ENCODE peak calls at places on chromosomes 1 and 21, in seven cellular contexts. C is PC-3, K is fibroblast of lung, B is hepatocyte, E is PC-9, T is neural progenitor cell, X is K562. Q is an unnamed sample. For H4K20me1, the result is how much of the 10 kb centered on the place peaks cover.

GRCh38 chr1:94526152-94526551 is 15.4 kb downstream of the F3 start:
- DNase-seq in T (no peak), X (no peak), B (no peak), K (peak), C (no peak), E (no peak), Q (no peak)

GRCh38 chr1:38123356-38123755 is 76.8 kb upstream of the POU3F1 start:
- DNase-seq in K (no peak), T (no peak), B (no peak), C (peak), E (peak), X (no peak), Q (no peak)

GRCh38 chr21:33403786-33404571 is 766 bp downstream of the IFNGR2 start:
- DNase-seq in X (peak), K (peak), B (peak), C (peak), T (peak), E (peak), Q (peak)

GRCh38 chr1:234666761-234667160 is 56.8 kb upstream of the IRF2BP2 start:
- DNase-seq in K (no peak), C (no peak), T (no peak), E (no peak), X (no peak), B (no peak), Q (no peak)

GRCh38 chr1:17857109-17857499 is 102.0 kb downstream of the ACTL8 start:
- DNase-seq in X (no peak), E (no peak), T (no peak), C (no peak), B (no peak), K (no peak), Q (no peak)

GRCh38 chr1:113223546-113223945 is 150.5 kb downstream of the LRIG2 start:
- DNase-seq in E (no peak), T (no peak), X (no peak), B (peak), K (peak), C (no peak), Q (no peak)

GRCh38 chr21:29208666-29209059 is 78.2 kb downstream of the MAP3K7CL start:
- DNase-seq in C (peak), T (no peak), X (no peak), K (peak), E (no peak), B (no peak), Q (no peak)

GRCh38 chr1:245956225-245956624 is 550.9 kb downstream of the SMYD3 start:
- DNase-seq in X (no peak), B (no peak), E (no peak), K (no peak), T (no peak), C (no peak), Q (no peak)

GRCh38 chr1:163171826-163172225 is 30.9 kb downstream of the RGS5 start:
- DNase-seq in X (no peak), T (no peak), E (no peak), C (no peak), B (no peak), K (peak), Q (no peak)

GRCh38 chr1:40773748-40774265 is 9.8 kb upstream of the KCNQ4 start:
- DNase-seq in K (no peak), X (no peak), B (no peak), T (no peak), C (no peak), E (no peak), Q (no peak)

GRCh38 chr1:95340056-95340455 is 106.0 kb downstream of the RWDD3 start:
- DNase-seq in X (no peak), B (no peak), E (no peak), C (no peak), T (no peak), K (peak), Q (no peak)

GRCh38 chr1:40897499-40897898 is 35.3 kb upstream of the CITED4 start:
- DNase-seq in C (peak), X (no peak), K (peak), T (no peak), B (no peak), E (peak), Q (peak)

GRCh38 chr1:6961905-6962304 is 176.7 kb downstream of the CAMTA1 start:
- DNase-seq in T (no peak), B (no peak), C (no peak), E (no peak), X (no peak), K (no peak), Q (no peak)

GRCh38 chr1:85479491-85479890 is 14.5 kb upstream of the DDAH1 start:
- DNase-seq in T (no peak), E (no peak), X (no peak), B (no peak), C (no peak), K (no peak), Q (no peak)

GRCh38 chr1:185477638-185478216 is 160.7 kb upstream of the IVNS1ABP start:
- DNase-seq in E (no peak), K (no peak), T (no peak), B (no peak), X (no peak), C (no peak), Q (no peak)

GRCh38 chr21:40846566-40847411 is at the start of gene DSCAM:
- DNase-seq in X (no peak), B (peak), E (no peak), K (no peak), C (no peak), T (peak), Q (peak)

GRCh38 chr1:112388436-112388835 is 7.6 kb upstream of the CTTNBP2NL start:
- DNase-seq in X (no peak), K (peak), C (no peak), T (no peak), E (no peak), B (no peak), Q (no peak)

GRCh38 chr1:21292991-21293536 is 2.8 kb upstream of the ECE1 start:
- DNase-seq in T (no peak), K (no peak), E (no peak), B (no peak), C (no peak), X (no peak), Q (no peak)

GRCh38 chr1:81808760-81809159 is 8.0 kb downstream of the ADGRL2 start:
- DNase-seq in T (peak), B (peak), K (no peak), X (no peak), E (no peak), C (peak), Q (no peak)

GRCh38 chr1:212237651-212238050 is 47.6 kb upstream of the PPP2R5A start:
- DNase-seq in B (peak), C (peak), T (no peak), X (peak), K (no peak), E (no peak), Q (no peak)

GRCh38 chr1:172970186-172970585 is 80.6 kb downstream of the TNFSF18 start:
- DNase-seq in E (no peak), X (no peak), B (no peak), K (no peak), T (peak), C (peak), Q (no peak)

GRCh38 chr1:23134055-23134454 is 34.6 kb downstream of the LUZP1 start:
- DNase-seq in C (no peak), E (no peak), B (no peak), K (no peak), X (no peak), T (no peak), Q (no peak)
- H4K20me1 ChIP-seq in C (under half), E (under half), B (under half), K (under half), X (under half), T (half or more), Q (under half)

DNA sequence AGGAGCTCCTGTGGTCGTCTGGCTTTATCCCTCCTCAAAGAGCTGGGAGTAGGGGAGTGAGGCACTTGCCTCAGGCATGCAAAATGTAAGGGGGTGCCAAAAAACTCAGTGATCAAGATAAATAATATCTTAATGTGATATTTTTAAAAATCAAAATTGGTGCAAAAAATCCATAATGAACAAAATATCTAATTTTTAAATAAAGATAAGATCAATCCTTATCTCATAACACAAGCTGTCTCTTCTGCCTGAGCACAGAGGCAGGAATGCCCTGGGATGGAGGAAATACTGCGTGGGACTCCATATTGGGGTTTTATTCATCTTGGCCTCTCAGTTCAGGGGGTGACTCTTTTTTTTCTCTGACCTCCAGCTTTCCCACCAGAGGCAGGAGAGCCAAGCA is 77.4 kb upstream of the NFASC start:
- DNase-seq in B (no peak), E (no peak), K (no peak), T (no peak), X (no peak), C (no peak), Q (no peak)
- H4K20me1 ChIP-seq in B (under half), E (under half), K (under half), T (under half), X (under half), C (under half), Q (under half)

DNA sequence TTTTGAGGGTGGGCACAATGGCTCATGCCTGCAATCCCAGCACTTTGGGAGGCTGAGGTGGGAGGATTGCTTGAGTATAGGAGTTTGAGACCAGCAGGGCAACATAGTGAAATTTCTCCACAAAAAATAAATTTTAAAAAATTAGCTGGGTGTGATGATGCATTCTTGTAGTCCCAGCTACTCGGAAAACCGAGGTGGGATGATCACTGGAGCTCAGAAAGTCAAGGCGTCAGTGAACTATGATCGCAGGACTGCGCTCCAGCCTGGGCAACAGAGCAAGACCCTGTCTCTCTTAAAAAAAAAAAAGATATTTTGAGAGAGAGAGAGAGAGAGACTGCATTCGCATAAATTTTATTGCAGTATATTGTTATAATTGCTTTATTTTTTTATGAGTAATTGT is 75.9 kb upstream of the B3GALT5 start:
- DNase-seq in E (no peak), C (no peak), T (no peak), X (no peak), B (no peak), K (no peak), Q (no peak)
- H4K20me1 ChIP-seq in E (under half), C (under half), T (under half), X (under half), B (under half), K (under half), Q (under half)

GRCh38 chr1:55043726-55044125 is 4.4 kb downstream of the PCSK9 start:
- DNase-seq in X (no peak), B (no peak), E (no peak), K (no peak), C (no peak), T (no peak), Q (no peak)
- H4K20me1 ChIP-seq in X (under half), B (under half), E (under half), K (under half), C (under half), T (under half), Q (under half)

DNA sequence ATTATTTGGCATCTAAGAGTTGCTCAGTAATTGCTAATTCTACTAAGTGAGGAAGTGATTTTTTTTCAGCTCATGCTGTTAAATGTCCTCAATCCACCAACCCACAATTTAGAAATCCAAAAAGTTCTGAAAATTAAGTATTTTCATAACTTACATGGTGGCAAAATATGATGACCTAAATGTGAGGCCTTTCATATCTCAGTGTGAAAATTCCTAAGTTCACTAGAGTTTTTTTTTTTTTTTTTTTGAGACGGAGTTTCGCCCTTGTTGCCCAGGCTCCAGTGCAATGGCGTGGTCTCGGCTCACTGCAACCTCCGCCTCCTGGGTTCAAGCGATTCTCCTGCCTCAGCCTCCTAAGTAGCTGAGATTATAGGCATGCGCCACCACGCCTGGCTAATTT is 5.6 kb downstream of the NUCKS1 start:
- DNase-seq in K (no peak), X (no peak), T (no peak), C (no peak), E (no peak), B (no peak), Q (no peak)
- H4K20me1 ChIP-seq in K (under half), X (under half), T (half or more), C (half or more), E (half or more), B (half or more), Q (under half)

GRCh38 chr1:44636711-44637589 is 37.3 kb downstream of the TMEM53 start:
- DNase-seq in X (no peak), E (no peak), B (no peak), K (peak), C (peak), T (no peak), Q (no peak)
- H4K20me1 ChIP-seq in X (under half), E (under half), B (under half), K (under half), C (under half), T (half or more), Q (under half)

DNA sequence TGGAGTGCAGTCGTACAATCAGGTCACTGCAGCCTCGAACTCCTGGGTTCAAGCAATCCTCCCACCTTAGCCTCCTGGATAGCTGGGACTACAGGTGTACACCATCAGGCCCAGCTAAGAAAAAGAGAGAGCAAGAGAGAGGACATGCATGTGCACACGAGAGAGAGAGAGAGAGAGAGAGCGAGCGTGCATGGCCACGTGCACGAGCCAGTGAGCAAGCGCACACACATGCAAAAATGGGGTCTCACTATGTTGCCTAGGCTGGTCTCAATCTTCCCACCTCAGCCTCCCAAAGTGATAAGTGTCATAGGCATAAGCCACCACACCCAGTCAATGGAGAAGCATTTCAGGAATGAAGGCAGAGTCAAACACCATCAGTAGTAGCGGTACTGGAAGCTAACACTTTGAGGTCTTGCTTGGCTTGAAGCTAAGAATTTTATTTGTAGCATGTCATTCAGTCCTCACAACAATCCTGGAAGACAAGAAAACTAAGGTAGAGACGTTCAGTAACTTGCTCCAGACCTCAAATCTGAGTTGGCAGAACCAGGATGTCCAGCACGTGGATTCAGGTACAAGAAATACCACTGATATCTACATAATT is 14.5 kb downstream of the GNB1 start:
- DNase-seq in B (no peak), K (no peak), X (no peak), T (no peak), C (no peak), E (no peak), Q (no peak)
- H4K20me1 ChIP-seq in B (half or more), K (under half), X (half or more), T (half or more), C (half or more), E (half or more), Q (under half)

GRCh38 chr21:43934116-43934515 is 69.1 kb downstream of the AGPAT3 start:
- DNase-seq in X (no peak), K (no peak), C (no peak), T (no peak), B (no peak), E (no peak), Q (no peak)
- H4K20me1 ChIP-seq in X (under half), K (under half), C (under half), T (under half), B (under half), E (under half), Q (under half)

GRCh38 chr1:43651188-43651587 is 1.2 kb downstream of the KDM4A start:
- DNase-seq in X (peak), E (no peak), K (no peak), C (peak), T (peak), B (no peak), Q (no peak)
- H4K20me1 ChIP-seq in X (under half), E (under half), K (under half), C (under half), T (under half), B (under half), Q (under half)

GRCh38 chr21:37253991-37254390 is 13.1 kb downstream of the VPS26C start:
- DNase-seq in T (no peak), E (no peak), K (peak), B (no peak), C (no peak), X (no peak), Q (no peak)
- H4K20me1 ChIP-seq in T (under half), E (under half), K (under half), B (under half), C (under half), X (under half), Q (under half)

Q was measured in H9.